ENCODE peak calls at places on chromosomes 1 and 21, in four cellular contexts. J is ovary, W is lung, Z is astrocyte of the spinal cord. B is an unnamed sample.

GRCh38 chr21:35738342-35738961 is 321.9 kb downstream of the SETD4 start:
- DNase-seq in W (no peak), Z (peak; percentile 85), J (no peak), B (no peak)

GRCh38 chr1:29122662-29122986 is 1.1 kb downstream of the TMEM200B start:
- DNase-seq in Z (peak; percentile 83), W (no peak), J (peak; percentile 84), B (peak; percentile 87)

GRCh38 chr21:30962013-30962412 is 76.3 kb downstream of the KRTAP19-8 start:
- DNase-seq in J (no peak), W (no peak), Z (no peak), B (no peak)

GRCh38 chr1:39103321-39104157 is 77.4 kb downstream of the NDUFS5 start:
- DNase-seq in Z (peak; percentile 62), W (no peak), J (no peak), B (peak; percentile 85)

GRCh38 chr1:48772221-48772620 is 4.5 kb downstream of the BEND5 start:
- DNase-seq in W (no peak), J (no peak), Z (no peak), B (no peak)

GRCh38 chr1:32753532-32754281 is 51.1 kb upstream of the SYNC start:
- DNase-seq in Z (peak; percentile 54), J (peak; percentile 81), W (peak; percentile 58), B (peak; percentile 32)

GRCh38 chr1:25805863-25806225 is 5.9 kb downstream of the SELENON start:
- DNase-seq in W (no peak), Z (peak; percentile 23), J (no peak), B (peak; percentile 66)

GRCh38 chr1:232142403-232143314 is 487.3 kb downstream of the SIPA1L2 start:
- DNase-seq in Z (peak; percentile 91), J (no peak), W (no peak), B (peak; percentile 77)

GRCh38 chr1:95806171-95806570 is 572.2 kb downstream of the RWDD3 start:
- DNase-seq in Z (no peak), J (no peak), W (no peak), B (no peak)

GRCh38 chr1:32709075-32709474 is 6.5 kb upstream of the SYNC start:
- DNase-seq in J (no peak), W (no peak), Z (no peak), B (no peak)

GRCh38 chr1:114755006-114755936 is 2.5 kb downstream of the CSDE1 start:
- DNase-seq in W (no peak), J (no peak), Z (no peak), B (peak; percentile 8)

GRCh38 chr1:54052470-54052933 is 502 bp downstream of the TMEM59 start:
- DNase-seq in J (peak; percentile 23), W (peak; percentile 35), Z (peak; percentile 59), B (peak; percentile 15)

GRCh38 chr1:221228594-221228993 is 349.4 kb downstream of the HLX start:
- DNase-seq in W (no peak), J (no peak), Z (no peak), B (no peak)

GRCh38 chr1:183069562-183070216 is 46.5 kb downstream of the LAMC1 start:
- DNase-seq in Z (no peak), W (peak; percentile 69), J (no peak), B (peak; percentile 47)

GRCh38 chr1:155169541-155169940 is 3.6 kb downstream of the KRTCAP2 start:
- DNase-seq in J (no peak), W (no peak), Z (no peak), B (no peak)

GRCh38 chr1:11529763-11530730 is 51.1 kb downstream of the DISP3 start:
- DNase-seq in Z (no peak), J (no peak), W (no peak), B (no peak)

GRCh38 chr1:118185083-118185899 is at the start of gene SPAG17:
- DNase-seq in W (peak; percentile 63), Z (peak; percentile 40), J (peak; percentile 30), B (peak; percentile 15)

GRCh38 chr1:17340358-17340757 is 31.6 kb upstream of the PADI6 start:
- DNase-seq in W (no peak), J (no peak), Z (no peak), B (no peak)

GRCh38 chr21:42599486-42599885 is 53.9 kb upstream of the PDE9A start:
- DNase-seq in W (no peak), Z (no peak), J (no peak), B (no peak)

GRCh38 chr21:41966872-41967621 is 13.2 kb upstream of the C2CD2 start:
- DNase-seq in W (no peak), Z (no peak), J (no peak), B (no peak)

GRCh38 chr1:84780000-84780716 is 89.9 kb upstream of the SSX2IP start:
- DNase-seq in Z (no peak), W (no peak), J (no peak), B (peak; percentile 52)

GRCh38 chr1:45543599-45544417 is 6.8 kb upstream of the AKR1A1 start:
- DNase-seq in Z (no peak), W (peak; percentile 65), J (peak; percentile 23), B (no peak)

GRCh38 chr1:26234644-26235384 is 814 bp downstream of the CEP85 start:
- DNase-seq in W (no peak), J (no peak), Z (peak; percentile 18), B (peak; percentile 38)

GRCh38 chr1:167367705-167368104 is 147.0 kb downstream of the POU2F1 start:
- DNase-seq in J (no peak), W (no peak), Z (no peak), B (no peak)

GRCh38 chr1:93707956-93708355 is 26.3 kb upstream of the BCAR3 start:
- DNase-seq in W (no peak), Z (no peak), J (no peak), B (no peak)

GRCh38 chr1:109767596-109768334 is 4.0 kb upstream of the EPS8L3 start:
- DNase-seq in J (peak; percentile 24), Z (no peak), W (no peak), B (no peak)

GRCh38 chr1:220905650-220906560 is 26.7 kb downstream of the HLX start:
- DNase-seq in W (no peak), Z (no peak), J (no peak), B (no peak)

GRCh38 chr1:151147132-151147503 is 687 bp upstream of the SEMA6C start:
- DNase-seq in W (no peak), J (peak; percentile 51), Z (no peak), B (peak; percentile 50)

GRCh38 chr1:245225267-245225666 is 70.5 kb downstream of the KIF26B start:
- DNase-seq in J (no peak), Z (peak; percentile 64), W (no peak), B (peak; percentile 24)

DNA sequence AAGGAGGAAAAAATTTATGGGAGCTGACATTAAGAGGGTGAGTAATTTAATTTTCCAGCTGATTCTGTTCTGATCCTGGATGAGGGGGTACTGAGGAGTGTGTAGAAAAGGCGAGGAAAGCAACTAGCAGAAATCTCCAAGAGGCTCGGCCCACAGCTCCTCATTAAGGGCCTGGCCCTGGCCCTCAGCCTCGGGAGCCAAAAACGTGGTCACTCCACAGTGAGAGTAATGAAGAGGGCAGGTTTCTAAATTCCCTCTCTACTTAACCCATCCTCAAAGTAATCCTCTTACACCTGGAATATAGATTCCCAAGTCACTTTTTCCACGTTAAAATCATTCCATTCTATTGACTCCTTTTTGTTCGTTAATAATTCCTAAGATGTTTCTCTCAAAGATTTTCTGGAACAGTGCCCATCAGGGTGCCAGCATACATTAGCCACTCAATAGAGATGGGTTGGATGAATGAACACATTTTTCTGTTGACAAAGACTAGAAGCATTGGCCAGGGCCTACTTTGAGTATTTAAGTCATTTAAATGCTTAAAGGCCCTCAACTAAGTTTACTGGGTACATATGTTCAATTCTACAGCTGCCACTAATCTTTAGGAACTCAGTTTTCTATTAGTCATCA is 1.1 kb upstream of the COL11A1 start:
- DNase-seq in Z (no peak), W (no peak), J (no peak), B (peak; percentile 10)
- H3K4me3 ChIP-seq in Z (no peak overlapping the region), W (no peak overlapping the region), J (no peak overlapping the region), B (no peak overlapping the region)

GRCh38 chr1:15937706-15938168 is 38.2 kb downstream of the ZBTB17 start:
- DNase-seq in Z (peak; percentile 74), W (no peak), J (no peak), B (peak; percentile 45)
- TF ChIP-seq CTCF in Z (peak; percentile 40), W (no peak), J (no peak), B (no peak)

DNA sequence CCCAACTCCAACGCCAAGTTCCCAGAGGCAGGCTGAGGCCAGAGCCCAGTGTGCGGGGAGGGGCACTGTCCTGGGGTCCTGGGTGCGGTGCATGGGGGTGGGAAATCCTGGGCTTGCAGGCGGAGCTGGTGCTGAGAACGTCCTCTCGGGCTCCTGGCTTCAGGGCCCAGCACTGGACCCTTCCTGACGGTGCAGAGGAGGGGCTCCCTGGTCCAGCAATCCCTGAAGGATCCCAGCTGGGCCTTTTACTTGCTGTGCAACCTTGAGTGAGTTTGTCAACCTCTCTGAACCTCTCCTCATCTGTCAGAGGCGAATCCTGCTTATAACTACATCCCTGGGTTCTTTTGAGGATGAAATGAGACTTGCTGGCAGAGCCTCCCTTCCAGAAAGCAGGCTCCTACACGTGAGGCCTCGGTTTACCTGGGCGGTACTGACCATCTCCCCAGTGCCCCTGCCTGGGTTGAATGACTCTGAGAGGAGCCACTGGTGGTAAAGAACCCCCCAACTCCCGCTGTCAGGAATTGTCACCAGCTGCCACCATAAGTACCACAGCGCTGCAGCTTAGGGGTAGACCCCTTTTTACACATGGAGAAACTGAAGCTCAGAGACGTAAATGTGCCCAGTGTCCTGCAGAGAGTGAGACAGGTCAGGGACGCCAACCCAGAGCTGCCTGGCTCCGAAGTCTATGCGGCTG is 77.3 kb downstream of the DHRS3 start:
- DNase-seq in Z (no peak), J (peak; percentile 18), W (peak; percentile 25), B (no peak)
- H3K4me3 ChIP-seq in Z (no peak overlapping the region), J (no peak overlapping the region), W (no peak overlapping the region), B (no peak overlapping the region)

GRCh38 chr1:171742577-171742922 is 685 bp upstream of the VAMP4 start:
- DNase-seq in J (peak; percentile 42), Z (no peak), W (peak; percentile 49), B (peak; percentile 59)

GRCh38 chr1:171739646-171740045 is 2.2 kb downstream of the VAMP4 start:
- DNase-seq in J (no peak), Z (peak; percentile 15), W (no peak), B (peak; percentile 54)

GRCh38 chr1:171741872-171742576 is at the start of gene VAMP4:
- DNase-seq in Z (peak; percentile 88), J (peak; percentile 92), W (peak; percentile 88), B (peak; percentile 75)

GRCh38 chr1:171740356-171740863 is 1.5 kb downstream of the VAMP4 start:
- DNase-seq in J (no peak), W (no peak), Z (peak; percentile 21), B (no peak)

DNA sequence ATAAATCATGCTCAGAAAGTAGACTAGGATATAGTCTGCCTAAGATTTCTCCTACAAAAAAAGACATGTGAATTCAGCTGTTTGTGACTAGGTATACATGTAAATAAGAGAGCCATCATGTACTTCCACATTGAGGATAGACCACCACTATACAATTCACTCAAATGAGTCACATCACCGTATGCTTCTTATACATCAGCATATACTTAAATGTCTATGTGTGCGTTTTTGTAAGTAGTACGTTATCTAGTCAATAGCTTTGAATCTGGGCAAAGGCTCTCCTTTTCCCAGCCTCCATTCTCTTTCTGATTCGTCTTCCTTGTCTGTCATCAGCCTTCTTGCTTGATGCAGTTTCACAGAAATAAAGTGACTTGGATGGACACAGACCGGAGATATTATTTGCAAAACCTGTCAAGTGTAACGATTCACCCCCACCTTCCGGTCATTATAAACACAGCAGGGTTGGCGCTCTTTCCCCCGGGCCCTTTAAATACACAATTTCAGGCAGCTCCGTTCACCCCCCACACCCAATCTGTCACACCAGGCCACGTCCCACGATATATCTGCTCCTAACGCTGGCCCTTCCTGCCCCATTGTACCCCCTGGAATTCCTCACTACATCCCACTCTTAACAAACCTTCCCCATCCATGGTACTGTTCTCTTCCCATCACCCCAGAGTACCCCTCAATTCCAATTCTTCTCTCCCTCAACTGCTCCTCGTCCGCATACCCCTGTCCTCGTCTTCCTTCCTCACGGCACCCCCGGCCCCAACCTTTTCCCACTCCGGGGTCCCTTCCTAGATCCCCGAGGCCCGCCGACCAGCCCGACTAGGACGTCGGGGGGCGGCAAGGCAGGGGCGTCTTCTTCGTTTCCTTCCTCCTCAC is 636 bp downstream of the VAMP4 start:
- DNase-seq in W (peak; percentile 32), Z (peak; percentile 28), J (peak; percentile 47), B (peak; percentile 40)
- TF ChIP-seq CTCF in W (no peak), Z (no peak), J (no peak), B (no peak)

GRCh38 chr1:201276891-201277290 is 6.4 kb upstream of the PKP1 start:
- DNase-seq in Z (no peak), W (no peak), J (no peak), B (no peak)
- H3K4me3 ChIP-seq in Z (no peak overlapping the region), W (no peak overlapping the region), J (no peak overlapping the region), B (no peak overlapping the region)

B was measured in fibroblast of mammary gland.